ENCODE peak calls at places on chromosomes 12 and 14, in ten cellular contexts. T is GM20000, Y is left ventricle myocardium inferior, A is WERI-Rb-1, P is heart left ventricle, Z is glutamatergic neuron, I is GM06990, Q is fibroblast of mammary gland, H is bronchial epithelial cell, C is NB4. R is an unnamed sample.

GRCh38 chr12:12095016-12095415 is 24.3 kb downstream of the BCL2L14 start:
- DNase-seq in Z (no peak), C (no peak), A (no peak), P (no peak), H (no peak), Q (no peak), I (no peak), Y (no peak), T (no peak), R (no peak)

GRCh38 chr12:89383235-89384049 is 31.1 kb upstream of the DUSP6 start:
- DNase-seq in Z (no peak), Q (peak), H (no peak), A (no peak), Y (no peak), I (no peak), P (no peak), T (no peak), C (peak), R (no peak)

GRCh38 chr14:36068777-36069534 is 107.6 kb downstream of the PTCSC3 start:
- DNase-seq in Q (peak), T (no peak), P (no peak), Z (no peak), C (no peak), A (no peak), H (peak), I (no peak), Y (no peak), R (peak)

GRCh38 chr14:94640721-94641631 is 28.8 kb downstream of the SERPINA3 start:
- DNase-seq in Z (no peak), T (no peak), H (peak), C (no peak), Q (no peak), I (no peak), P (no peak), A (no peak), Y (no peak), R (peak)

GRCh38 chr14:26775765-26776577 is 178.1 kb upstream of the NOVA1 start:
- DNase-seq in Z (no peak), C (no peak), A (no peak), Y (no peak), Q (peak), T (no peak), H (peak), P (no peak), I (no peak), R (peak)

GRCh38 chr14:57748279-57748678 is 117.6 kb downstream of the SLC35F4 start:
- DNase-seq in A (no peak), Y (no peak), Z (no peak), I (no peak), P (no peak), C (no peak), Q (peak), H (peak), T (no peak), R (peak)

GRCh38 chr12:101939856-101940265 is 62.5 kb downstream of the DRAM1 start:
- DNase-seq in Q (peak), Z (peak), C (peak), Y (no peak), T (peak), H (peak), I (no peak), A (peak), P (peak), R (peak)

GRCh38 chr14:104030958-104031357 is 54.5 kb upstream of the ASPG start:
- DNase-seq in Y (no peak), Z (no peak), Q (no peak), C (no peak), A (peak), H (no peak), I (no peak), T (no peak), P (no peak), R (no peak)

GRCh38 chr12:3365416-3366385 is 125.3 kb upstream of the PRMT8 start:
- DNase-seq in Q (no peak), C (no peak), T (no peak), P (peak), A (peak), Z (peak), Y (peak), H (peak), I (no peak), R (peak)

GRCh38 chr12:58847876-58848600 is 72.3 kb downstream of the LRIG3 start:
- DNase-seq in Y (no peak), T (no peak), P (no peak), A (no peak), I (no peak), Q (no peak), C (no peak), H (peak), Z (no peak), R (peak)

GRCh38 chr12:58067610-58068387 is 126.4 kb downstream of the ATP23 start:
- DNase-seq in C (no peak), T (no peak), P (no peak), H (peak), Q (peak), Z (no peak), Y (no peak), I (no peak), A (no peak), R (peak)

GRCh38 chr12:15823360-15824128 is 34.4 kb upstream of the EPS8 start:
- DNase-seq in Q (peak), I (no peak), T (no peak), Z (no peak), P (no peak), A (no peak), H (peak), Y (no peak), C (no peak), R (peak)

GRCh38 chr12:7144414-7145120 is 14.4 kb downstream of the CLSTN3 start:
- DNase-seq in Q (peak), T (peak), P (no peak), Z (no peak), Y (no peak), I (no peak), C (peak), H (peak), A (no peak), R (peak)

GRCh38 chr12:111121840-111122239 is 201.5 kb upstream of the MYL2 start:
- DNase-seq in H (no peak), C (no peak), T (no peak), Y (no peak), A (peak), Z (no peak), P (no peak), I (no peak), Q (no peak), R (no peak)

GRCh38 chr14:102490456-102490855 is 19.1 kb downstream of the ANKRD9 start:
- DNase-seq in I (no peak), C (peak), P (no peak), A (no peak), Q (no peak), T (no peak), Z (peak), Y (no peak), H (no peak), R (no peak)

GRCh38 chr12:109201496-109201885 is 85.1 kb downstream of the ACACB start:
- DNase-seq in Y (no peak), Q (no peak), I (no peak), Z (no peak), T (no peak), H (no peak), P (no peak), A (no peak), C (no peak), R (no peak)

GRCh38 chr12:109199324-109199723 is 82.9 kb downstream of the ACACB start:
- DNase-seq in T (no peak), I (no peak), Q (no peak), H (no peak), Z (no peak), Y (no peak), A (no peak), P (no peak), C (no peak), R (no peak)

GRCh38 chr12:109202770-109203169 is 86.4 kb downstream of the ACACB start:
- DNase-seq in H (no peak), I (no peak), C (peak), Q (peak), Y (no peak), Z (no peak), A (no peak), P (no peak), T (no peak), R (no peak)

GRCh38 chr12:109200825-109201495 is 84.6 kb downstream of the ACACB start:
- DNase-seq in H (no peak), Z (no peak), A (no peak), I (no peak), T (no peak), P (no peak), Y (no peak), C (no peak), Q (no peak), R (no peak)

DNA sequence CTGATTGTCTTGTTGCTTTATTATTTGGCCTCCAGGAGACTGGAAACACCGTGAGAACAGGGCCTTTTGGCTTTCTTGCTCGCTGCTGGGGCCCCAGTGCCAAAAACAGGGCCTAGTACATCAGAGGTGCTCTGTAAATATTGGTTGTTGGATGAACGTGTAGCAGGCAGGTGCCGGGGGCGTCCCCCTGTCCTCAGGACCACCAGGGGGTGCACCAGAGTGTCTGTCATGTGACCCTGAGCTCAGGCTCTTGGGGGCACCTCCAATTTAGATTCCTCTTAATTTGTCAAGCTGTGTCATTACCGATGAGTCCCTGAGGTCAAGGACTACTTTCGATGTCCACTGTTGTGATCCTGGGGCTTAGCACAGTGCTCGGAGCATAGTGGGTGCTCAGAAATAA is 87.1 kb downstream of the ACACB start:
- DNase-seq in C (no peak), A (no peak), T (no peak), P (no peak), Y (no peak), H (no peak), I (no peak), Q (no peak), Z (no peak), R (no peak)
- TF ChIP-seq CTCF in C (no peak), A (peak), T (no peak), P (no peak), Y (no peak), H (no peak), I (no peak), Q (no peak), Z (no peak), R (no peak)

GRCh38 chr12:79121486-79121885 is 256.9 kb downstream of the SYT1 start:
- DNase-seq in C (peak), Y (no peak), A (peak), P (no peak), I (no peak), Q (no peak), H (peak), Z (no peak), T (peak), R (peak)
- TF ChIP-seq CTCF in C (peak), Y (peak), A (peak), P (no peak), I (peak), Q (peak), H (peak), Z (peak), T (no peak), R (peak)

GRCh38 chr12:67394600-67394999 is 125.4 kb downstream of the CAND1 start:
- DNase-seq in T (no peak), Q (peak), P (peak), H (peak), A (no peak), Y (peak), Z (no peak), I (no peak), C (no peak), R (peak)
- TF ChIP-seq CTCF in T (no peak), Q (peak), P (no peak), H (peak), A (no peak), Y (peak), Z (no peak), I (no peak), C (no peak), R (peak)

GRCh38 chr12:4978737-4979136 is 64.9 kb upstream of the KCNA5 start:
- DNase-seq in T (no peak), Y (no peak), A (no peak), P (no peak), I (no peak), C (no peak), H (no peak), Z (no peak), Q (no peak), R (peak)

GRCh38 chr12:4977104-4977503 is 66.6 kb upstream of the KCNA5 start:
- DNase-seq in A (no peak), H (no peak), Z (no peak), Y (no peak), C (no peak), T (no peak), P (no peak), Q (no peak), I (no peak), R (no peak)

GRCh38 chr12:4974217-4974616 is 64.5 kb downstream of the KCNA1 start:
- DNase-seq in I (no peak), H (no peak), C (no peak), Z (no peak), T (no peak), P (no peak), Q (no peak), A (peak), Y (no peak), R (no peak)

GRCh38 chr12:4979737-4980136 is 63.9 kb upstream of the KCNA5 start:
- DNase-seq in Y (no peak), Q (no peak), C (no peak), H (no peak), I (no peak), Z (no peak), T (peak), P (no peak), A (no peak), R (no peak)

DNA sequence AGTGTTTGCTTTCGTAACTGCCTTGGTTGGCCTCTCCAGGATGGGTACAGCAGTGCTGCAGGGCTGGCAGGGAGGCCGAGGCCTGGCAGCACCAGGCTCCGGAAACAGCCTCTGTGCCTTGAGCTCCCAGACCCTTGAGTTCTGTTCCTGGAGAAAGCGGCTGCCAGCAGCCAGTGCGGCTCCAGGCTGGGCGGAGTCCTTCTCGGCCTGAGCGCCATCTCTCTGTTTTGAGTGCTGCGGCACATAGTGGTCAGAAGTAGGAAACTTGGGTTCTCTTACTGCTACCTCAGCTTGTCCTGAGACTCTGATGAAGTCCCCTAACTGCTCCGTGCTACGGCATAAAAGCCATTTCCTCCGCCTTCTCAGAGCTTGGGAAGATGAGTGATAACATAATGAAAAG is 65.9 kb downstream of the KCNA1 start:
- DNase-seq in T (no peak), H (no peak), Y (no peak), Z (no peak), Q (peak), I (no peak), A (peak), P (no peak), C (no peak), R (no peak)
- TF ChIP-seq CTCF in T (no peak), H (no peak), Y (no peak), Z (no peak), Q (no peak), I (no peak), A (peak), P (no peak), C (no peak), R (no peak)

R was measured in MCF 10A.